ENCODE peak calls at places on chromosomes 4 and X, in four cellular contexts. One of them, this sample, is unnamed.

GRCh38 chrX:72182924-72183323 is 1.4 kb downstream of the PIN4 start:
- DNase-seq in prostate gland: no peak
- DNase-seq in cardiac muscle cell: no peak
- DNase-seq in colonic mucosa: no peak
- DNase-seq in this sample: no peak

GRCh38 chr4:151685303-151685702 is 75.5 kb downstream of the GATB start:
- DNase-seq in cardiac muscle cell: no peak
- DNase-seq in colonic mucosa: no peak
- DNase-seq in prostate gland: no peak
- DNase-seq in this sample: no peak

GRCh38 chr4:15479089-15479912 is 9.6 kb downstream of the CC2D2A start:
- DNase-seq in colonic mucosa: peak; percentile 32
- DNase-seq in cardiac muscle cell: peak; percentile 94
- DNase-seq in prostate gland: peak; percentile 39
- DNase-seq in this sample: peak; percentile 92

GRCh38 chrX:129798456-129798855 is 18.7 kb downstream of the SASH3 start:
- DNase-seq in prostate gland: no peak
- DNase-seq in colonic mucosa: no peak
- DNase-seq in cardiac muscle cell: no peak
- DNase-seq in this sample: no peak

GRCh38 chrX:130805906-130806305 is 97.1 kb downstream of the ENOX2 start:
- DNase-seq in cardiac muscle cell: no peak
- DNase-seq in colonic mucosa: no peak
- DNase-seq in prostate gland: no peak
- DNase-seq in this sample: no peak

GRCh38 chr4:6465985-6466384 is 6.4 kb downstream of the PPP2R2C start:
- DNase-seq in prostate gland: no peak
- DNase-seq in cardiac muscle cell: no peak
- DNase-seq in colonic mucosa: no peak
- DNase-seq in this sample: no peak

GRCh38 chr4:80305466-80305865 is 30.1 kb upstream of the CFAP299 start:
- DNase-seq in prostate gland: no peak
- DNase-seq in colonic mucosa: no peak
- DNase-seq in cardiac muscle cell: no peak
- DNase-seq in this sample: no peak

GRCh38 chrX:15781964-15782711 is 8.1 kb upstream of the ZRSR2 start:
- DNase-seq in colonic mucosa: no peak
- DNase-seq in cardiac muscle cell: no peak
- DNase-seq in prostate gland: no peak
- DNase-seq in this sample: no peak

GRCh38 chrX:71543316-71543715 is 10.4 kb downstream of the OGT start:
- DNase-seq in colonic mucosa: no peak
- DNase-seq in cardiac muscle cell: peak; percentile 51
- DNase-seq in prostate gland: no peak
- DNase-seq in this sample: peak; percentile 70

GRCh38 chrX:37425370-37425769 is 76.2 kb downstream of the PRRG1 start:
- DNase-seq in prostate gland: no peak
- DNase-seq in cardiac muscle cell: peak; percentile 9
- DNase-seq in colonic mucosa: no peak
- DNase-seq in this sample: no peak

GRCh38 chr4:145824469-145824868 is 114.2 kb downstream of the ZNF827 start:
- DNase-seq in prostate gland: no peak
- DNase-seq in cardiac muscle cell: no peak
- DNase-seq in colonic mucosa: no peak
- DNase-seq in this sample: no peak

GRCh38 chrX:129754266-129755024 is 15.7 kb downstream of the XPNPEP2 start:
- DNase-seq in cardiac muscle cell: no peak
- DNase-seq in prostate gland: no peak
- DNase-seq in colonic mucosa: no peak
- DNase-seq in this sample: no peak

GRCh38 chr4:102441978-102442890 is 58.9 kb upstream of the NFKB1 start:
- DNase-seq in colonic mucosa: peak; percentile 25
- DNase-seq in prostate gland: no peak
- DNase-seq in cardiac muscle cell: no peak
- DNase-seq in this sample: no peak

GRCh38 chr4:102438396-102438795 is 62.8 kb upstream of the NFKB1 start:
- DNase-seq in colonic mucosa: no peak
- DNase-seq in prostate gland: no peak
- DNase-seq in cardiac muscle cell: no peak
- DNase-seq in this sample: no peak

GRCh38 chr4:102439835-102440234 is 61.3 kb upstream of the NFKB1 start:
- DNase-seq in cardiac muscle cell: peak; percentile 85
- DNase-seq in colonic mucosa: no peak
- DNase-seq in prostate gland: no peak
- DNase-seq in this sample: peak; percentile 35

GRCh38 chr4:102438873-102439614 is 62.1 kb upstream of the NFKB1 start:
- DNase-seq in cardiac muscle cell: peak; percentile 96
- DNase-seq in prostate gland: peak; percentile 44
- DNase-seq in colonic mucosa: peak; percentile 27
- DNase-seq in this sample: peak; percentile 90

DNA sequence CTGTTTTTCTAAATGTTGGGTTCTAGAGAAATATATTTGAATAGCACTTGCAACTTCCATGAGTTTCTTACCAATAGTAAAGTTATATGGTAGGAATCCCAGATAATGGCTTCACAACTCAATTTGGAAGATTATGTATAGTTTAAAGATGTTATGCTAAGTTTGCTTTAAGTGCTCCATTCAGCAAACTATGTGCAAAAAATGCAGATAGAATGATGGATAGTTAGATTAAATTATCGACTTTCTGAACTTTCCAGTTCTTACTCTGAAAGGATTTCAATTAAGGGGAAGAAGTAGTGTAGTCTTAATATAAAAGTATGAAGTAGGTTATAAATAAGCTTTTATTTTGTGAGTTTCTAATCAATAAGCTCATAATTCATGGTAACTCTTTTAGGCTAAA is 60.7 kb upstream of the NFKB1 start:
- DNase-seq in cardiac muscle cell: no peak
- DNase-seq in prostate gland: no peak
- DNase-seq in colonic mucosa: no peak
- DNase-seq in this sample: no peak
- H3K4me1 ChIP-seq in cardiac muscle cell: peaks cover 13% of the 10 kb centered on the region
- H3K4me1 ChIP-seq in prostate gland: no peaks in the 10 kb centered on the region
- H3K4me1 ChIP-seq in colonic mucosa: no peaks in the 10 kb centered on the region
- H3K4me1 ChIP-seq in this sample: peaks cover 20% of the 10 kb centered on the region

GRCh38 chrX:148885203-148885602 is 384.8 kb downstream of the AFF2 start:
- DNase-seq in cardiac muscle cell: no peak
- DNase-seq in prostate gland: no peak
- DNase-seq in colonic mucosa: no peak
- DNase-seq in this sample: no peak
- TF ChIP-seq CTCF in cardiac muscle cell: no peak
- TF ChIP-seq CTCF in prostate gland: no peak
- TF ChIP-seq CTCF in colonic mucosa: no peak
- TF ChIP-seq CTCF in this sample: no peak

DNA sequence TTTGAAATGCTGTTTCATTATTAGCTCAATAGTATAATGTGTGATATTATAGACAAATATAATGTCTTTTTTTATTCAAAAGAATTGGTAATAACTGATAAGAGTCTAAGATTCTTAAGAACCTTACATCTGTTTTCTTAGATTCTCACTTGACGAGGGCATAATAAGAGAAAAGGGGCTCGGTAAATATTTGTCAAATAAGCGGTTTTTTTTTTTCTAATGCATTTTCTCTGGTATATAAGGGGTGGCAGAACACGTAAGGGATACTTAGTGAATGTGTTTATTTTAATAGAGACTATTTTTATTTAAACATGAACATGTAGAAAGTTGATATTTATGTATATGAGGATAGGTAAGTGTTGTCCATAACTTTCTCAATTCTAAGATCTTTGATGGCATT is 200.6 kb downstream of the RAPGEF2 start:
- DNase-seq in cardiac muscle cell: no peak
- DNase-seq in prostate gland: no peak
- DNase-seq in colonic mucosa: no peak
- DNase-seq in this sample: no peak
- H3K36me3 ChIP-seq in cardiac muscle cell: peaks cover 3% of the 10 kb centered on the region
- H3K36me3 ChIP-seq in prostate gland: no peaks in the 10 kb centered on the region
- H3K36me3 ChIP-seq in colonic mucosa: no peaks in the 10 kb centered on the region
- H3K36me3 ChIP-seq in this sample: peaks cover 16% of the 10 kb centered on the region

DNA sequence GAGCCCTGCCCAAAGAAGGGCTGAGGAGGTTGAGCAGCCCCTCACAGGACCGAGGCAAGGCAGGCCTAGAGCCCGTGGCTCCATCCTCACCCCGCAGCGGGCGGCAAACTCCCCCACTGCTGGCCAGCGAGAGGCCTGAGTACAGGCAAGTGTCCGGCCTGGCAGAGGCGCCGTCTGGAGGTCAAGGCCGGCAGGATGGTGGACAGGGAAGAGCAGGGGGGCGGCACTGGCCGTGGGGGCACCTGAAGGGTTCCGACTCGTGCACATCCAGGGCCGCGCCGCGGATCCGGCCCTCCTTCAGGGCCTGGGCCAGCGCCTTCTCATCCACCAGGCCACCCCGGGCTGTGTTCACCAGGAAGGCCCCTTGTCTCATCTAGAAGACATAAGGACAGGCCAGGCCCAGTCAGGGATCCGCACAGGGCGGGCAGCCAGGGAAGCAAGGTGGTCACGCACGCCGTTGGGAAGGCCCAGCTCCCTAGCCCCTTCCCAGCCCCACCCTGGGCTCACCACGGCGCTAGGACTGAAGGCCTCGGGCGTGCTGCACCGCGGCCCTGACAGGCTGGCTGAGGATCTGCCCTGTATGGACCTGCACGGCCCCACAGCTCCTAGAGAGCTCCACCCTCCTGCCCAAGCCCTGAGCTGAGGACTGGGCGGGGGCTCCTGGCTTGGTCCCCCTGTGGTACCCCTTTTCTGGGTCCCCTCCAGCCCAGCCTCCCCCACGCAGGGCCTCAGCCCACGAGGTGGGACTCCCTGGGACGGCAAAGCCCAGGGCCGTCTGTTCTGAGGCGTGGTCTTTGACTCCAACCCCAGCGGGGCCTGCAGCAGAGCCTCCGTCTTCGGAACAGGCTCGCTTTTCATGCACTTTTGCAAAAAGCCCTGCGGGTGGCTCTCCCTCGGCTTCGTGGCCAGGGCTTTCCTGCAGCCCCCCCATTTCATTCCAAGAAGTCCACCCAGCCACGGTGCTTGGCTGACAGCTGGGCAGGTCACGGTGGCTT is 34.5 kb downstream of the CTBP1 start:
- DNase-seq in colonic mucosa: no peak
- DNase-seq in cardiac muscle cell: no peak
- DNase-seq in prostate gland: no peak
- DNase-seq in this sample: no peak
- H3K4me1 ChIP-seq in colonic mucosa: peaks cover 11% of the 10 kb centered on the region
- H3K4me1 ChIP-seq in cardiac muscle cell: peaks cover 5% of the 10 kb centered on the region
- H3K4me1 ChIP-seq in prostate gland: peaks cover 40% of the 10 kb centered on the region
- H3K4me1 ChIP-seq in this sample: no peaks in the 10 kb centered on the region

DNA sequence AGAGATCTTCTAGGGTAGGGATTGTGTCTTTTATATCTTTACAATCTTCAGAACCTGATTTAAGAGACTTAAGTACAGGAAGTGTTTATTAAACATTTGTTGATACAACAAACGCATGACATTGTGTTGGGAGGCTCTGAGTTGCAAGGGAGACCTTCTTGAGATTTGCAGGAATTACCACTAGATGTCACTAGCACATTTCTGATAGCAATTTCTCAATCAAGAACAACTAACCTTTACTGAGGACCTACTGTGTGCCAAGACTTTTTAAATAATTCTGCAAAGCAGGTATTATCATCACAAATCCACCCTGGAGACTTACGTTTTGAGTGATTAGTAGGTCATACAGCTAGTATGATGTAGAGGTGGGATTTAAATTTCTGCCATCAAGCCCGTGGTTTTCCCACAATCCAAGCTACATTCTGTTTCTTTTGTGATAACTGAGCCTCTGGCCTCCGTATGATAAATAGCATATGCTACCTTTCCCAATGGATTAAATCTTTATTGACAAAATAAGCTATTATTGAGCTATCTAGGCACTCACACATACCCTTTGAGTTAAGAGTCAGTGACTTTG is 986.0 kb downstream of the CCSER1 start:
- DNase-seq in prostate gland: no peak
- DNase-seq in cardiac muscle cell: peak; percentile 61
- DNase-seq in colonic mucosa: no peak
- DNase-seq in this sample: peak; percentile 16
- TF ChIP-seq CTCF in prostate gland: peak; percentile 24
- TF ChIP-seq CTCF in cardiac muscle cell: peak; percentile 67
- TF ChIP-seq CTCF in colonic mucosa: peak; percentile 37
- TF ChIP-seq CTCF in this sample: peak; percentile 57

GRCh38 chr4:82428526-82428968 is 1.7 kb downstream of the HNRNPDL start:
- DNase-seq in prostate gland: no peak
- DNase-seq in colonic mucosa: no peak
- DNase-seq in cardiac muscle cell: no peak
- DNase-seq in this sample: no peak

GRCh38 chr4:82422616-82423015 is 7.6 kb downstream of the HNRNPDL start:
- DNase-seq in prostate gland: no peak
- DNase-seq in colonic mucosa: no peak
- DNase-seq in cardiac muscle cell: no peak
- DNase-seq in this sample: no peak

GRCh38 chr4:82423245-82424054 is 6.8 kb downstream of the HNRNPDL start:
- DNase-seq in prostate gland: no peak
- DNase-seq in cardiac muscle cell: no peak
- DNase-seq in colonic mucosa: no peak
- DNase-seq in this sample: no peak

GRCh38 chr4:82421796-82422560 is 8.3 kb downstream of the HNRNPDL start:
- DNase-seq in prostate gland: no peak
- DNase-seq in cardiac muscle cell: no peak
- DNase-seq in colonic mucosa: no peak
- DNase-seq in this sample: no peak

GRCh38 chr4:82425478-82425877 is 4.8 kb downstream of the HNRNPDL start:
- DNase-seq in colonic mucosa: no peak
- DNase-seq in prostate gland: no peak
- DNase-seq in cardiac muscle cell: no peak
- DNase-seq in this sample: no peak
- H3K36me3 ChIP-seq in colonic mucosa: peaks cover 6% of the 10 kb centered on the region
- H3K36me3 ChIP-seq in prostate gland: no peaks in the 10 kb centered on the region
- H3K36me3 ChIP-seq in cardiac muscle cell: peaks cover 43% of the 10 kb centered on the region
- H3K36me3 ChIP-seq in this sample: peaks cover 56% of the 10 kb centered on the region

DNA sequence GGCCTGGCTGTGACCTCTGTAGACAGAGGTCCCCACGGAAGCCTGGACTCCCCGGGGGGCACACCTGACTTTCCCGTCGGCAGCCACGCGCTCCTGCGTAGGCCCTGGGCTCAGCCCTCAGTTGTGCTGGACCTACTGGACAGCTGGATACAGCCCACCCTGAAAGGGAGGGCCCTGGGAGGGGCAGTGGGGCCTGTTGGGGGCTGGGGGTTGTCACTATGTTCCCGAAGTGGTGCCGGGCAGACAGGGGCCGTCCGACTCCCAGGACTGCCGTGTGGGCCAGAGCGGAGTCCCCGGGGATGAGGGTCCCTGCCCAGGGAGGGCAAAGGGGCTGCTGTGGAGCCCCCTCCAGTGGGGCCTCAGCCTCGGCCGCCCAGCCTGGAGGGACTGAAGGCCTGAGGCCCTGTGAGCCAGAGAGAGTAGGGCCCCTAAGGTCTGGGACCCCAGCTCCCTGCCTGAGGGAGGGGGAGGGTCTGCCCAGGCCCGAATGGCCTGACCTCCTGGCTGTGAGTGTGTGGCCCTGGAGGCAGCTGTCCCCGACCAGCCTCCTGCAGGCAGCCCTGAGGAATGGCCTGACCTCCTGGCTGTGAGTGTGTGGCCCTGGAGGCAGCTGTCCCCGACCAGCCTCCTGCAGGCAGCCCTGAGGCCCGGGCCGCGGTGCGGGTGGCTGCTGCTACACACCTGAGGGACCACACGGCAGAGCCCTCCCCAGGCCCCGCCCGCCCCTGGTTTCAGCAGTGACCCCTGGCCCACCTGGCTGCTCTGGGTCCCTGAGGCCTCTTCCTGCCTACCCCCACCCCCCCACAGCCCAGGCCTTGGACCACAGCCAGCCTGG is 25.8 kb downstream of the FGFRL1 start:
- DNase-seq in cardiac muscle cell: no peak
- DNase-seq in colonic mucosa: no peak
- DNase-seq in prostate gland: no peak
- DNase-seq in this sample: no peak
- H3K4me1 ChIP-seq in cardiac muscle cell: peaks cover 3% of the 10 kb centered on the region
- H3K4me1 ChIP-seq in colonic mucosa: no peaks in the 10 kb centered on the region
- H3K4me1 ChIP-seq in prostate gland: peaks cover 15% of the 10 kb centered on the region
- H3K4me1 ChIP-seq in this sample: no peaks in the 10 kb centered on the region